ENCODE peak calls at places on chromosome 5, in ten cellular contexts. One of them, this sample, is unnamed.

GRCh38 chr5:96067902-96068614 is 106.4 kb upstream of the ELL2 start:
- DNase-seq in GM04503: peak; percentile 80
- DNase-seq in uterus: no peak
- DNase-seq in activated CD4-positive, alpha-beta memory T cell treated with anti-CD3 and anti-CD28 coated beads for 36 hours: peak; percentile 55
- DNase-seq in stimulated activated CD8-positive, alpha-beta memory T cell treated with anti-CD3 and anti-CD28 coated beads, Interleukin-2, amount 100 ng/mL, for 1 hour: no peak
- DNase-seq in activated T-helper 1 cell treated with anti-CD3 and anti-CD28 coated beads, Interleukin-2, amount 50 U/mL, for 16 hours: no peak
- DNase-seq in heart right ventricle: no peak
- DNase-seq in GM04504: peak; percentile 75
- DNase-seq in IMR-90: peak; percentile 95
- DNase-seq in Peyer's patch: no peak
- DNase-seq in this sample: no peak

GRCh38 chr5:65150599-65150998 is 331.1 kb downstream of the ADAMTS6 start:
- DNase-seq in activated T-helper 1 cell treated with anti-CD3 and anti-CD28 coated beads, Interleukin-2, amount 50 U/mL, for 16 hours: no peak
- DNase-seq in IMR-90: peak; percentile 57
- DNase-seq in GM04504: no peak
- DNase-seq in heart right ventricle: no peak
- DNase-seq in Peyer's patch: no peak
- DNase-seq in uterus: no peak
- DNase-seq in activated CD4-positive, alpha-beta memory T cell treated with anti-CD3 and anti-CD28 coated beads for 36 hours: no peak
- DNase-seq in GM04503: no peak
- DNase-seq in stimulated activated CD8-positive, alpha-beta memory T cell treated with anti-CD3 and anti-CD28 coated beads, Interleukin-2, amount 100 ng/mL, for 1 hour: no peak
- DNase-seq in this sample: no peak

GRCh38 chr5:115818821-115819220 is 2.4 kb upstream of the CDO1 start:
- DNase-seq in activated T-helper 1 cell treated with anti-CD3 and anti-CD28 coated beads, Interleukin-2, amount 50 U/mL, for 16 hours: no peak
- DNase-seq in stimulated activated CD8-positive, alpha-beta memory T cell treated with anti-CD3 and anti-CD28 coated beads, Interleukin-2, amount 100 ng/mL, for 1 hour: no peak
- DNase-seq in uterus: no peak
- DNase-seq in GM04503: no peak
- DNase-seq in activated CD4-positive, alpha-beta memory T cell treated with anti-CD3 and anti-CD28 coated beads for 36 hours: no peak
- DNase-seq in IMR-90: no peak
- DNase-seq in heart right ventricle: no peak
- DNase-seq in Peyer's patch: no peak
- DNase-seq in GM04504: no peak
- DNase-seq in this sample: no peak

GRCh38 chr5:179435731-179436315 is 90.6 kb upstream of the ADAMTS2 start:
- DNase-seq in GM04504: no peak
- DNase-seq in GM04503: no peak
- DNase-seq in activated T-helper 1 cell treated with anti-CD3 and anti-CD28 coated beads, Interleukin-2, amount 50 U/mL, for 16 hours: no peak
- DNase-seq in IMR-90: no peak
- DNase-seq in Peyer's patch: no peak
- DNase-seq in activated CD4-positive, alpha-beta memory T cell treated with anti-CD3 and anti-CD28 coated beads for 36 hours: no peak
- DNase-seq in uterus: no peak
- DNase-seq in heart right ventricle: no peak
- DNase-seq in stimulated activated CD8-positive, alpha-beta memory T cell treated with anti-CD3 and anti-CD28 coated beads, Interleukin-2, amount 100 ng/mL, for 1 hour: no peak
- DNase-seq in this sample: no peak

GRCh38 chr5:40790947-40791593 is 7.1 kb downstream of the PRKAA1 start:
- DNase-seq in activated T-helper 1 cell treated with anti-CD3 and anti-CD28 coated beads, Interleukin-2, amount 50 U/mL, for 16 hours: no peak
- DNase-seq in stimulated activated CD8-positive, alpha-beta memory T cell treated with anti-CD3 and anti-CD28 coated beads, Interleukin-2, amount 100 ng/mL, for 1 hour: no peak
- DNase-seq in GM04504: no peak
- DNase-seq in IMR-90: peak; percentile 41
- DNase-seq in heart right ventricle: no peak
- DNase-seq in activated CD4-positive, alpha-beta memory T cell treated with anti-CD3 and anti-CD28 coated beads for 36 hours: no peak
- DNase-seq in GM04503: no peak
- DNase-seq in Peyer's patch: no peak
- DNase-seq in uterus: no peak
- DNase-seq in this sample: no peak

GRCh38 chr5:135308752-135309151 is 90.3 kb downstream of the MACROH2A1 start:
- DNase-seq in IMR-90: peak; percentile 96
- DNase-seq in uterus: no peak
- DNase-seq in Peyer's patch: no peak
- DNase-seq in GM04503: peak; percentile 38
- DNase-seq in GM04504: no peak
- DNase-seq in stimulated activated CD8-positive, alpha-beta memory T cell treated with anti-CD3 and anti-CD28 coated beads, Interleukin-2, amount 100 ng/mL, for 1 hour: no peak
- DNase-seq in heart right ventricle: no peak
- DNase-seq in activated T-helper 1 cell treated with anti-CD3 and anti-CD28 coated beads, Interleukin-2, amount 50 U/mL, for 16 hours: no peak
- DNase-seq in activated CD4-positive, alpha-beta memory T cell treated with anti-CD3 and anti-CD28 coated beads for 36 hours: no peak
- DNase-seq in this sample: no peak

GRCh38 chr5:149434162-149435014 is 55.3 kb upstream of the IL17B start:
- DNase-seq in heart right ventricle: no peak
- DNase-seq in Peyer's patch: peak; percentile 40
- DNase-seq in GM04504: no peak
- DNase-seq in activated T-helper 1 cell treated with anti-CD3 and anti-CD28 coated beads, Interleukin-2, amount 50 U/mL, for 16 hours: no peak
- DNase-seq in stimulated activated CD8-positive, alpha-beta memory T cell treated with anti-CD3 and anti-CD28 coated beads, Interleukin-2, amount 100 ng/mL, for 1 hour: peak; percentile 9
- DNase-seq in uterus: peak; percentile 74
- DNase-seq in GM04503: no peak
- DNase-seq in IMR-90: peak; percentile 82
- DNase-seq in activated CD4-positive, alpha-beta memory T cell treated with anti-CD3 and anti-CD28 coated beads for 36 hours: peak; percentile 66
- DNase-seq in this sample: peak; percentile 69

GRCh38 chr5:8561854-8562253 is 692.9 kb downstream of the MTRR start:
- DNase-seq in activated CD4-positive, alpha-beta memory T cell treated with anti-CD3 and anti-CD28 coated beads for 36 hours: no peak
- DNase-seq in Peyer's patch: no peak
- DNase-seq in uterus: no peak
- DNase-seq in stimulated activated CD8-positive, alpha-beta memory T cell treated with anti-CD3 and anti-CD28 coated beads, Interleukin-2, amount 100 ng/mL, for 1 hour: no peak
- DNase-seq in GM04503: no peak
- DNase-seq in heart right ventricle: no peak
- DNase-seq in activated T-helper 1 cell treated with anti-CD3 and anti-CD28 coated beads, Interleukin-2, amount 50 U/mL, for 16 hours: no peak
- DNase-seq in GM04504: no peak
- DNase-seq in IMR-90: no peak
- DNase-seq in this sample: no peak

GRCh38 chr5:104998169-104998568 is 1435.6 kb upstream of the NUDT12 start:
- DNase-seq in activated CD4-positive, alpha-beta memory T cell treated with anti-CD3 and anti-CD28 coated beads for 36 hours: no peak
- DNase-seq in stimulated activated CD8-positive, alpha-beta memory T cell treated with anti-CD3 and anti-CD28 coated beads, Interleukin-2, amount 100 ng/mL, for 1 hour: no peak
- DNase-seq in activated T-helper 1 cell treated with anti-CD3 and anti-CD28 coated beads, Interleukin-2, amount 50 U/mL, for 16 hours: no peak
- DNase-seq in heart right ventricle: no peak
- DNase-seq in GM04504: no peak
- DNase-seq in uterus: no peak
- DNase-seq in IMR-90: no peak
- DNase-seq in GM04503: no peak
- DNase-seq in Peyer's patch: no peak
- DNase-seq in this sample: no peak

GRCh38 chr5:73908440-73908839 is 282.4 kb downstream of the ARHGEF28 start:
- DNase-seq in heart right ventricle: no peak
- DNase-seq in IMR-90: no peak
- DNase-seq in Peyer's patch: no peak
- DNase-seq in stimulated activated CD8-positive, alpha-beta memory T cell treated with anti-CD3 and anti-CD28 coated beads, Interleukin-2, amount 100 ng/mL, for 1 hour: no peak
- DNase-seq in GM04503: no peak
- DNase-seq in uterus: no peak
- DNase-seq in activated CD4-positive, alpha-beta memory T cell treated with anti-CD3 and anti-CD28 coated beads for 36 hours: no peak
- DNase-seq in activated T-helper 1 cell treated with anti-CD3 and anti-CD28 coated beads, Interleukin-2, amount 50 U/mL, for 16 hours: no peak
- DNase-seq in GM04504: no peak
- DNase-seq in this sample: no peak

GRCh38 chr5:20105915-20106314 is 117.9 kb upstream of the CDH18 start:
- DNase-seq in activated T-helper 1 cell treated with anti-CD3 and anti-CD28 coated beads, Interleukin-2, amount 50 U/mL, for 16 hours: no peak
- DNase-seq in GM04504: no peak
- DNase-seq in IMR-90: no peak
- DNase-seq in stimulated activated CD8-positive, alpha-beta memory T cell treated with anti-CD3 and anti-CD28 coated beads, Interleukin-2, amount 100 ng/mL, for 1 hour: no peak
- DNase-seq in GM04503: no peak
- DNase-seq in Peyer's patch: no peak
- DNase-seq in activated CD4-positive, alpha-beta memory T cell treated with anti-CD3 and anti-CD28 coated beads for 36 hours: no peak
- DNase-seq in uterus: no peak
- DNase-seq in heart right ventricle: no peak
- DNase-seq in this sample: no peak

GRCh38 chr5:58330781-58331180 is 129.1 kb downstream of the PLK2 start:
- DNase-seq in heart right ventricle: no peak
- DNase-seq in GM04504: no peak
- DNase-seq in Peyer's patch: no peak
- DNase-seq in GM04503: no peak
- DNase-seq in activated T-helper 1 cell treated with anti-CD3 and anti-CD28 coated beads, Interleukin-2, amount 50 U/mL, for 16 hours: no peak
- DNase-seq in uterus: no peak
- DNase-seq in IMR-90: no peak
- DNase-seq in stimulated activated CD8-positive, alpha-beta memory T cell treated with anti-CD3 and anti-CD28 coated beads, Interleukin-2, amount 100 ng/mL, for 1 hour: no peak
- DNase-seq in activated CD4-positive, alpha-beta memory T cell treated with anti-CD3 and anti-CD28 coated beads for 36 hours: no peak
- DNase-seq in this sample: no peak

This sample was measured in Right ventricle myocardium inferior.